ENCODE peak calls at places on chromosome 15, in four cellular contexts. L, S, G and T are unnamed samples.
A peak's percentile ranks its signal among the peaks of the same experiment; 100 is the strongest.

GRCh38 chr15:85620321-85621044 is 174.2 kb downstream of the KLHL25 start:
- DNase-seq in L (no peak), S (no peak), G (peak; percentile 45), T (no peak)

GRCh38 chr15:66924889-66925288 is 140.5 kb upstream of the SMAD3 start:
- DNase-seq in L (no peak), S (no peak), G (no peak), T (no peak)

GRCh38 chr15:90716317-90716975 is 700 bp upstream of the BLM start:
- DNase-seq in L (no peak), S (peak; percentile 2), G (peak; percentile 12), T (no peak)

GRCh38 chr15:91965501-91966180 is 112.1 kb downstream of the SLCO3A1 start:
- DNase-seq in L (no peak), S (peak; percentile 78), G (peak; percentile 17), T (no peak)

GRCh38 chr15:25416693-25417092 is 22.1 kb downstream of the UBE3A start:
- DNase-seq in L (no peak), S (no peak), G (peak; percentile 47), T (no peak)

GRCh38 chr15:69132935-69133861 is 27.2 kb upstream of the GLCE start:
- DNase-seq in L (no peak), S (no peak), G (no peak), T (no peak)

GRCh38 chr15:38460543-38460942 is 6.6 kb downstream of the FAM98B start:
- DNase-seq in L (no peak), S (no peak), G (no peak), T (no peak)

GRCh38 chr15:39685999-39686613 is 96.5 kb downstream of the FSIP1 start:
- DNase-seq in L (no peak), S (no peak), G (peak; percentile 61), T (no peak)

GRCh38 chr15:57495554-57496235 is 96.0 kb upstream of the MYZAP start:
- DNase-seq in L (no peak), S (no peak), G (no peak), T (no peak)

GRCh38 chr15:48190932-48191573 is 412 bp upstream of the CTXN2 start:
- DNase-seq in L (peak; percentile 55), S (no peak), G (peak; percentile 75), T (no peak)

GRCh38 chr15:90946538-90946937 is 8.1 kb upstream of the RCCD1 start:
- DNase-seq in L (no peak), S (no peak), G (no peak), T (no peak)

GRCh38 chr15:71093089-71094024 is 21.9 kb upstream of the THSD4 start:
- DNase-seq in L (peak; percentile 77), S (no peak), G (peak; percentile 86), T (no peak)

GRCh38 chr15:58498821-58499580 is 67.2 kb downstream of the LIPC start:
- DNase-seq in L (no peak), S (no peak), G (peak; percentile 84), T (no peak)

GRCh38 chr15:69659454-69660050 is 206.9 kb downstream of the RPLP1 start:
- DNase-seq in L (no peak), S (no peak), G (no peak), T (no peak)

GRCh38 chr15:76501726-76502125 is 165.2 kb downstream of the ISL2 start:
- DNase-seq in L (no peak), S (no peak), G (peak; percentile 46), T (no peak)

GRCh38 chr15:40420793-40421192 is 15.2 kb downstream of the IVD start:
- DNase-seq in L (peak; percentile 90), S (no peak), G (no peak), T (no peak)

GRCh38 chr15:73504885-73505284 is 61.9 kb downstream of the REC114 start:
- DNase-seq in L (no peak), S (no peak), G (no peak), T (no peak)

GRCh38 chr15:88049509-88049908 is 207.0 kb downstream of the NTRK3 start:
- DNase-seq in L (no peak), S (no peak), G (no peak), T (no peak)

GRCh38 chr15:40329804-40330203 is 6.3 kb downstream of the INAFM2 start:
- DNase-seq in L (no peak), S (no peak), G (no peak), T (no peak)

GRCh38 chr15:87038404-87038803 is 958.7 kb downstream of the AGBL1 start:
- DNase-seq in L (no peak), S (no peak), G (no peak), T (no peak)

GRCh38 chr15:29420188-29420587 is 150.6 kb upstream of the NSMCE3 start:
- DNase-seq in L (no peak), S (no peak), G (no peak), T (no peak)

GRCh38 chr15:41969851-41970431 is 2.4 kb downstream of the EHD4 start:
- DNase-seq in L (no peak), S (no peak), G (no peak), T (no peak)

GRCh38 chr15:98955331-98955730 is 52.3 kb downstream of the PGPEP1L start:
- DNase-seq in L (no peak), S (no peak), G (no peak), T (no peak)

GRCh38 chr15:62241135-62241770 is 76.2 kb upstream of the C2CD4B start:
- DNase-seq in L (no peak), S (no peak), G (no peak), T (peak; percentile 42)

GRCh38 chr15:58909616-58910015 is 23.9 kb downstream of the SLTM start:
- DNase-seq in L (no peak), S (no peak), G (no peak), T (no peak)

GRCh38 chr15:81002254-81003022 is 1.7 kb downstream of the TLNRD1 start:
- DNase-seq in L (no peak), S (no peak), G (peak; percentile 39), T (peak; percentile 39)